ENCODE peak calls at places on chromosomes 7 and 10, in nine cellular contexts. J, L, Y, H, U, A, O, E and C are unnamed samples.

GRCh38 chr10:62817120-62817762 is 1.1 kb upstream of the EGR2 start:
- DNase-seq in J (peak; percentile 39), L (no peak), Y (no peak), H (peak; percentile 67), U (peak; percentile 86), A (no peak), O (peak; percentile 44), E (peak; percentile 48), C (peak; percentile 35)

GRCh38 chr7:100118388-100119074 is 627 bp downstream of the TAF6 start:
- DNase-seq in J (no peak), L (peak; percentile 33), Y (no peak), H (no peak), U (no peak), A (no peak), O (no peak), E (no peak), C (no peak)

GRCh38 chr7:27424231-27424630 is 181.6 kb downstream of the EVX1 start:
- DNase-seq in J (no peak), L (no peak), Y (no peak), H (no peak), U (no peak), A (no peak), O (no peak), E (no peak), C (no peak)

GRCh38 chr10:43035785-43036184 is 41.1 kb upstream of the RET start:
- DNase-seq in J (peak; percentile 54), L (no peak), Y (no peak), H (no peak), U (no peak), A (no peak), O (no peak), E (no peak), C (no peak)

GRCh38 chr7:54719425-54719824 is 39.6 kb downstream of the SEC61G start:
- DNase-seq in J (no peak), L (no peak), Y (no peak), H (no peak), U (no peak), A (no peak), O (no peak), E (no peak), C (no peak)

GRCh38 chr7:125599387-125599786 is 669.8 kb upstream of the POT1 start:
- DNase-seq in J (no peak), L (no peak), Y (no peak), H (no peak), U (no peak), A (no peak), O (no peak), E (no peak), C (no peak)

GRCh38 chr10:44956176-44956575 is 3.4 kb upstream of the RASSF4 start:
- DNase-seq in J (no peak), L (no peak), Y (no peak), H (no peak), U (no peak), A (no peak), O (no peak), E (no peak), C (no peak)

GRCh38 chr10:114271779-114272167 is 32.7 kb downstream of the VWA2 start:
- DNase-seq in J (no peak), L (no peak), Y (peak; percentile 94), H (no peak), U (no peak), A (peak; percentile 95), O (peak; percentile 98), E (peak; percentile 96), C (no peak)

DNA sequence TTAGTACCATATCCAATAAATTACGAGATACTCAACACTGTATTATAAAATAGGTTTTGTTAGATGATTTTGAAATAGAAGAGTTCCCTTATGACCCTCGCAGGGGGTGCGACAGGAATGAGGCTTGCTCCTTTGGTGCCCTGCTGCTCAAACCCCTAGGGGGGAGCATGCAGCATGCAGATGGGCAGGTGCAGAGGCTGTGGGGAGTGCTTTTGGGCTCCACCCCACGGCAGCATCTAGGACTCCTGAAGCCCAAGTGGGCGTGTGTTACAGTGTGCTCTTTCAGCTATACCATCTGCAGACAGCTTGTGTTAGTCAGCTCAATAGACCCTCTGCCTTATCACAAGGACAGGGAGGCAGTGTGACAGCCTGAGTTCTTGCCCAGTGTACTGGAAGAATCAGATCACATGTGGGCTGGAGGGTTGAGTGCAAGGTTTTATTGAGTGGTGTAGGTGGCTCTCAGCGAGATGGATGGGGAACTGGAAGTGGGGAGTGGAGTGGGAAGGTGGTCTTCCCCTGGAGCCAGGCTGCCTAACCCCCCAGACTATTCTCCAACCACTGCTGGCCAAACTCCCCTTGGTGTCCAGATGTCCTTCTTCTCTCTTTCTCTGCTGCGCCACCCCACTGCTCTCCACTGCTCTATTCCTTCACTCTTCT is 3.1 kb upstream of the MRC1 start:
- DNase-seq in J (peak; percentile 40), L (no peak), Y (no peak), H (peak; percentile 4), U (no peak), A (no peak), O (no peak), E (no peak), C (peak; percentile 48)
- TF ChIP-seq CTCF in J (peak; percentile 35), L (peak; percentile 12), Y (peak; percentile 45), H (no peak), U (peak; percentile 10), A (no peak), O (no peak), E (no peak), C (peak; percentile 63)

GRCh38 chr10:125340871-125341270 is 180.5 kb upstream of the CTBP2 start:
- DNase-seq in J (no peak), L (no peak), Y (no peak), H (no peak), U (no peak), A (peak; percentile 30), O (peak; percentile 0), E (no peak), C (no peak)

GRCh38 chr10:125341611-125342010 is 181.2 kb upstream of the CTBP2 start:
- DNase-seq in J (no peak), L (no peak), Y (no peak), H (no peak), U (no peak), A (no peak), O (no peak), E (no peak), C (no peak)

GRCh38 chr10:125348536-125348935 is 188.2 kb upstream of the CTBP2 start:
- DNase-seq in J (no peak), L (no peak), Y (no peak), H (no peak), U (no peak), A (no peak), O (no peak), E (no peak), C (no peak)

GRCh38 chr10:125343118-125343752 is 182.9 kb upstream of the CTBP2 start:
- DNase-seq in J (peak; percentile 31), L (peak; percentile 23), Y (peak; percentile 8), H (peak; percentile 36), U (no peak), A (peak; percentile 53), O (peak; percentile 3), E (peak; percentile 21), C (peak; percentile 20)

DNA sequence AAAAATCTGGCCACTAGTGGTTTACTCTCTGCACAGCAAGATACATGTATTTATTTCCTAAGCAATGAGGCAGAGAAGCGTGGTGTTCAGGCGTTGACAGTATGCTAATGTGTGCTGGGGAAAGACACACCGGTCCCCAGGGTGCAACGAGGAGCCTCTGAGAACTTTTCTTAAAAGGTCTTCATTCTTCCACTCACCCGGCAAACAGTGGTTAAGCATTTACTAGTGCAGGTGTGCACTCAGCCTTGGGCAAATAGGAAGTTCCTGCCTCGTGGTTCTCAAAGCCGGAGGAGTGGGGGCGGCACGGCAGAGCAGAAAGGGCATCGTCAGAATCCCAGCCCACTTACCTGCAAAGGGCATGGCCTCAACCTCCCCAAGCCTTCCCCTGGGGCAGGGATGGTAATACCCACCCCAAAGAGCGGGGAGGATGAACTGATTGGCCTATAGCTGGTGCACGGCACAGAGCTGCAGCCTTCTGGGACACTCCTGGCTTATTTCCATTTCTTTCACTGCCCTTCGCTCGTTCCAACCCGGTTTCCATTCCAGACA is 184.3 kb upstream of the CTBP2 start:
- DNase-seq in J (no peak), L (peak; percentile 16), Y (no peak), H (no peak), U (no peak), A (no peak), O (no peak), E (no peak), C (no peak)
- TF ChIP-seq CTCF in J (no peak), L (no peak), Y (no peak), H (no peak), U (no peak), A (no peak), O (no peak), E (no peak), C (no peak)

DNA sequence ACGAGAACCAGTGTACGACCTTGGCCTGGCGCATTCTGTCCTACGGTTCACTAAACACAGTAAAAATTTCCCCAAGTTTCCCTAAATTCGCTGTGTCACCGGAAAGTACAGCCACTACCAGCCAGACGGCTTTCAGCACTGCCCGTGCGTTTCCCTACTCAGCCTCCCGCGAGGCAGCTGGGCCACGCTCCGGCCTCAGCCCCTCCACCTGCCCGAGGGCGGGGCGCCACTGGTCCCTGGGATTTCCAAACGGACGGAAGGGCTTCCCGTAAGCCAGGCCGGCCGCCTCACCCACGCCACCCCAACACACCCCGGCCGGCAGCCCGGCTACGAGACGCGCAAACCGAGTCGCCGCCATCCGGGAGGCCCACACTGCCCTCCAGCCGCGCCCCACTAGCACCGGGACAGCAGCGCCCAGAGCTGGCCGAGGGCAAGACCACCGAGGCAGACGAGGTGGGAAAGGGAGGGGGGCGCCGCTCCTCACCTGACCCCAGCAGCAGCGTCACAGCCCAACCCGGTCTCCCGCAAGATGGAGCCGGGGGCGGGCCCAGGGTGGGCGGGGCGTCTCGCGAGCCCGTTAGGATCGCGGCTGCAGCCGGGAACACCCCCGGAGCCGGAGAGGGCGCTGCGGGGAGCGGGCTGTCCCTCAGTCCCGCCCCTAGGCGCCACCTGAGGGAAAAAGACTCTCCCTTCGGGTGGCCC is at the start of gene ANXA7:
- DNase-seq in J (peak; percentile 95), L (peak; percentile 96), Y (peak; percentile 79), H (peak; percentile 93), U (peak; percentile 98), A (peak; percentile 81), O (peak; percentile 63), E (peak; percentile 77), C (peak; percentile 96)
- TF ChIP-seq CTCF in J (peak; percentile 29), L (no peak), Y (peak; percentile 73), H (no peak), U (peak; percentile 51), A (peak; percentile 22), O (no peak), E (peak; percentile 31), C (peak; percentile 15)

GRCh38 chr10:53361281-53361680 is 588.7 kb upstream of the MBL2 start:
- DNase-seq in J (no peak), L (no peak), Y (no peak), H (no peak), U (no peak), A (no peak), O (no peak), E (no peak), C (no peak)

GRCh38 chr10:53358536-53358935 is 586.0 kb upstream of the MBL2 start:
- DNase-seq in J (no peak), L (no peak), Y (no peak), H (no peak), U (no peak), A (no peak), O (no peak), E (no peak), C (no peak)

GRCh38 chr10:53356616-53357349 is 584.2 kb upstream of the MBL2 start:
- DNase-seq in J (no peak), L (no peak), Y (no peak), H (no peak), U (no peak), A (no peak), O (no peak), E (no peak), C (no peak)

GRCh38 chr10:53361936-53362335 is 589.4 kb upstream of the MBL2 start:
- DNase-seq in J (no peak), L (no peak), Y (no peak), H (no peak), U (no peak), A (no peak), O (no peak), E (no peak), C (no peak)

GRCh38 chr10:53357587-53357986 is 585.0 kb upstream of the MBL2 start:
- DNase-seq in J (no peak), L (no peak), Y (no peak), H (no peak), U (no peak), A (no peak), O (no peak), E (no peak), C (no peak)
- TF ChIP-seq CTCF in J (no peak), L (no peak), Y (no peak), H (no peak), U (no peak), A (no peak), O (no peak), E (no peak), C (no peak)